ENCODE peak calls at places on chromosomes 1 and 21, in five cellular contexts. One of them, this sample, is unnamed.

GRCh38 chr1:97123717-97124446 is 402.3 kb downstream of the PTBP2 start:
- DNase-seq in A549: no peak
- DNase-seq in omental fat pad: no peak
- DNase-seq in colonic mucosa: no peak
- DNase-seq in lower leg skin: no peak
- DNase-seq in this sample: peak; percentile 71

GRCh38 chr1:28313710-28314510 is 14.9 kb upstream of the MED18 start:
- DNase-seq in A549: peak; percentile 47
- DNase-seq in omental fat pad: peak; percentile 37
- DNase-seq in colonic mucosa: peak; percentile 46
- DNase-seq in lower leg skin: peak; percentile 87
- DNase-seq in this sample: peak; percentile 83

GRCh38 chr21:28447453-28447852 is 545.2 kb downstream of the LTN1 start:
- DNase-seq in A549: no peak
- DNase-seq in omental fat pad: no peak
- DNase-seq in colonic mucosa: no peak
- DNase-seq in lower leg skin: no peak
- DNase-seq in this sample: no peak

GRCh38 chr1:10863916-10864315 is 67.5 kb upstream of the CASZ1 start:
- DNase-seq in A549: no peak
- DNase-seq in omental fat pad: no peak
- DNase-seq in colonic mucosa: no peak
- DNase-seq in lower leg skin: no peak
- DNase-seq in this sample: no peak

GRCh38 chr1:108125312-108126138 is 74.6 kb downstream of the SLC25A24 start:
- DNase-seq in A549: peak; percentile 31
- DNase-seq in omental fat pad: no peak
- DNase-seq in colonic mucosa: peak; percentile 63
- DNase-seq in lower leg skin: peak; percentile 88
- DNase-seq in this sample: peak; percentile 81

GRCh38 chr21:35825370-35825769 is 235.0 kb downstream of the SETD4 start:
- DNase-seq in A549: no peak
- DNase-seq in omental fat pad: no peak
- DNase-seq in colonic mucosa: no peak
- DNase-seq in lower leg skin: no peak
- DNase-seq in this sample: no peak

GRCh38 chr1:11062965-11063401 is 3.2 kb upstream of the SRM start:
- DNase-seq in A549: no peak
- DNase-seq in omental fat pad: no peak
- DNase-seq in colonic mucosa: no peak
- DNase-seq in lower leg skin: peak; percentile 56
- DNase-seq in this sample: no peak

GRCh38 chr1:195664628-195665027 is 943.6 kb downstream of the KCNT2 start:
- DNase-seq in A549: no peak
- DNase-seq in omental fat pad: no peak
- DNase-seq in colonic mucosa: no peak
- DNase-seq in lower leg skin: no peak
- DNase-seq in this sample: no peak

GRCh38 chr1:210978316-210978993 is 155.5 kb downstream of the KCNH1 start:
- DNase-seq in A549: no peak
- DNase-seq in omental fat pad: no peak
- DNase-seq in colonic mucosa: no peak
- DNase-seq in lower leg skin: no peak
- DNase-seq in this sample: no peak

GRCh38 chr1:47209091-47209490 is 19.3 kb upstream of the PDZK1IP1 start:
- DNase-seq in A549: no peak
- DNase-seq in omental fat pad: no peak
- DNase-seq in colonic mucosa: no peak
- DNase-seq in lower leg skin: no peak
- DNase-seq in this sample: no peak

GRCh38 chr1:155076371-155076770 is 2.3 kb upstream of the EFNA3 start:
- DNase-seq in A549: no peak
- DNase-seq in omental fat pad: no peak
- DNase-seq in colonic mucosa: no peak
- DNase-seq in lower leg skin: no peak
- DNase-seq in this sample: no peak

GRCh38 chr1:38222906-38223305 is 176.3 kb upstream of the POU3F1 start:
- DNase-seq in A549: no peak
- DNase-seq in omental fat pad: no peak
- DNase-seq in colonic mucosa: no peak
- DNase-seq in lower leg skin: no peak
- DNase-seq in this sample: no peak

GRCh38 chr1:63074321-63074720 is 248.0 kb upstream of the FOXD3 start:
- DNase-seq in A549: no peak
- DNase-seq in omental fat pad: no peak
- DNase-seq in colonic mucosa: no peak
- DNase-seq in lower leg skin: no peak
- DNase-seq in this sample: no peak

GRCh38 chr1:233172201-233172600 is 123.3 kb downstream of the PCNX2 start:
- DNase-seq in A549: no peak
- DNase-seq in omental fat pad: no peak
- DNase-seq in colonic mucosa: no peak
- DNase-seq in lower leg skin: no peak
- DNase-seq in this sample: peak; percentile 63

GRCh38 chr1:48681476-48682305 is 95.0 kb downstream of the BEND5 start:
- DNase-seq in A549: no peak
- DNase-seq in omental fat pad: no peak
- DNase-seq in colonic mucosa: no peak
- DNase-seq in lower leg skin: peak; percentile 64
- DNase-seq in this sample: no peak

GRCh38 chr21:17529648-17530047 is 16.8 kb downstream of the CXADR start:
- DNase-seq in A549: no peak
- DNase-seq in omental fat pad: no peak
- DNase-seq in colonic mucosa: no peak
- DNase-seq in lower leg skin: no peak
- DNase-seq in this sample: no peak

GRCh38 chr1:112637257-112638108 is 17.9 kb downstream of the CAPZA1 start:
- DNase-seq in A549: peak; percentile 13
- DNase-seq in omental fat pad: no peak
- DNase-seq in colonic mucosa: no peak
- DNase-seq in lower leg skin: no peak
- DNase-seq in this sample: peak; percentile 74

GRCh38 chr1:153687346-153687745 is 8.9 kb downstream of the NPR1 start:
- DNase-seq in A549: no peak
- DNase-seq in omental fat pad: no peak
- DNase-seq in colonic mucosa: no peak
- DNase-seq in lower leg skin: no peak
- DNase-seq in this sample: no peak

GRCh38 chr21:42049578-42050430 is 21.3 kb upstream of the UMODL1 start:
- DNase-seq in A549: no peak
- DNase-seq in omental fat pad: no peak
- DNase-seq in colonic mucosa: no peak
- DNase-seq in lower leg skin: no peak
- DNase-seq in this sample: no peak

GRCh38 chr1:94205639-94206038 is 31.7 kb downstream of the ARHGAP29 start:
- DNase-seq in A549: no peak
- DNase-seq in omental fat pad: no peak
- DNase-seq in colonic mucosa: no peak
- DNase-seq in lower leg skin: no peak
- DNase-seq in this sample: no peak

GRCh38 chr1:11701551-11701961 is 10.0 kb downstream of the DRAXIN start:
- DNase-seq in A549: no peak
- DNase-seq in omental fat pad: no peak
- DNase-seq in colonic mucosa: no peak
- DNase-seq in lower leg skin: no peak
- DNase-seq in this sample: no peak

GRCh38 chr1:45009956-45010854 is 919 bp downstream of the HECTD3 start:
- DNase-seq in A549: peak; percentile 19
- DNase-seq in omental fat pad: no peak
- DNase-seq in colonic mucosa: peak; percentile 81
- DNase-seq in lower leg skin: no peak
- DNase-seq in this sample: no peak

GRCh38 chr1:10787274-10787673 is 9.2 kb downstream of the CASZ1 start:
- DNase-seq in A549: no peak
- DNase-seq in omental fat pad: no peak
- DNase-seq in colonic mucosa: no peak
- DNase-seq in lower leg skin: no peak
- DNase-seq in this sample: no peak

GRCh38 chr1:54054438-54054749 is 986 bp downstream of the TCEANC2 start:
- DNase-seq in A549: no peak
- DNase-seq in omental fat pad: no peak
- DNase-seq in colonic mucosa: no peak
- DNase-seq in lower leg skin: no peak
- DNase-seq in this sample: no peak

GRCh38 chr21:32315511-32316362 is 17.1 kb downstream of the MRAP start:
- DNase-seq in A549: no peak
- DNase-seq in omental fat pad: no peak
- DNase-seq in colonic mucosa: no peak
- DNase-seq in lower leg skin: peak; percentile 77
- DNase-seq in this sample: no peak

DNA sequence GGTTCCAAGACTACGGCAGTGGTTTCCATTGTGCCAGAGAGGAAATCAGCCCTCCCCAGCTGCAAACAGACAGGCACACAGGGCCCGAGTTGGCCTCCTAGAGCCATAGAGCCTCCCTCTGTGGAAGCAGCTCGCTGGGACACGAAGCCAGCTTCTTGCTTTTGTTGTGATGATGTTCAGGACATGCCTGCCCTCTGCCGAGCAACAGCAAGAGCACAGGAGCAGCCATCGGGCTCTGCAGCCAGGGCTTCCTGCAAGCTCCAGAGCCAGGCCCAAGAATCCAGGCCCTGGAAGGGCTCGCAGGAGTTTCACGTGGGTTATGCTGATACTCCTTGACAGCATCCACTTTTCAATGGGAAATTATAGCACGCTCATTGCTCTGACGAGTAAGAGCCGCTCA is 18.5 kb downstream of the NPHP4 start:
- DNase-seq in A549: no peak
- DNase-seq in omental fat pad: no peak
- DNase-seq in colonic mucosa: no peak
- DNase-seq in lower leg skin: peak; percentile 40
- DNase-seq in this sample: no peak
- TF ChIP-seq CTCF in A549: no peak
- TF ChIP-seq CTCF in omental fat pad: no peak
- TF ChIP-seq CTCF in colonic mucosa: no peak
- TF ChIP-seq CTCF in lower leg skin: no peak
- TF ChIP-seq CTCF in this sample: no peak

DNA sequence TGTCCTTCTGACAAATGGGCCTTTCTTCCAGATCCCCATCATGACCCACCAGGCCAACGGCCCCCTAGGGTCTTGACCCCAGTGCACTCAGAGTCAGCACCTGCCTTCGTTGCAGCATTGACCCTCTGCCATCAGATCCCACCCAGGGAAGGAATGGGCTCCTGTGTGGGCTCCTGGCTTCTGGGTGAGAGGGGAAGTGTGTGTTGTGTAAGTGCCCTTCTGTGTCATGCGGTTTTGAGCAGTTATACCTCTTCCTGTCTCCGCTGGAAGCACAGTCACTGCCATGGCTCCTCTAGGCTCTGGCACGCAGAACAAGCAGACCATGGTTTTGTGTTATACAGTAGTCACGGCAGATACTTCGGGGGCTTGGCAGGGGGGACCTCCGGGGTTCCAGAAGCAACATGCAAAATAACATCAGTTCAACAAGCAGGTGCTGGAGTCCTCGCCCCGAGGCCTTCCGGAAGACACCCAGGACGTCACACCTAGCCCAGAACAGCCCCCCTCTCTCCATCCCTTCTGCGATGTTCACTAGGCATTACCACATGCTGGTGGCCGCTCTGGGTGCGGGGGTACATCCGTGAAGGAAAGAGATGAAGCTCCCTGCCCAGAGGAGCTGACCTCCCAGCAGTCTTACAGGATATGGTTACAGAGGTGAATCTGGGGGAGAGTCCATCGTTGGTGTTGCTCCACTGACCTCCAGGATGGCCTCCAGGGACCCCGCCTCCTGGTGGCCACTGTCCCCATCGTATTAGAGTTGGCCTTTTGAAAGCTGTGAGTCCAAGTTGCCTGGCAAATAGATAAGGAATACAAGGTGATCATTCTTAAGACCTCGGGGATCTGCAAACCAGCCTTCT is 17.4 kb upstream of the KCNAB2 start:
- DNase-seq in A549: no peak
- DNase-seq in omental fat pad: no peak
- DNase-seq in colonic mucosa: peak; percentile 34
- DNase-seq in lower leg skin: peak; percentile 90
- DNase-seq in this sample: no peak
- TF ChIP-seq CTCF in A549: no peak
- TF ChIP-seq CTCF in omental fat pad: no peak
- TF ChIP-seq CTCF in colonic mucosa: no peak
- TF ChIP-seq CTCF in lower leg skin: no peak
- TF ChIP-seq CTCF in this sample: no peak

GRCh38 chr1:91884459-91885290 is 1.3 kb downstream of the TGFBR3 start:
- DNase-seq in A549: no peak
- DNase-seq in omental fat pad: no peak
- DNase-seq in colonic mucosa: peak; percentile 33
- DNase-seq in lower leg skin: no peak
- DNase-seq in this sample: peak; percentile 35

GRCh38 chr1:91885716-91886506 is at the start of gene TGFBR3:
- DNase-seq in A549: peak; percentile 76
- DNase-seq in omental fat pad: peak; percentile 69
- DNase-seq in colonic mucosa: peak; percentile 88
- DNase-seq in lower leg skin: peak; percentile 98
- DNase-seq in this sample: peak; percentile 95

GRCh38 chr1:91885331-91885715 is 628 bp downstream of the TGFBR3 start:
- DNase-seq in A549: no peak
- DNase-seq in omental fat pad: no peak
- DNase-seq in colonic mucosa: peak; percentile 37
- DNase-seq in lower leg skin: peak; percentile 91
- DNase-seq in this sample: no peak

GRCh38 chr1:91881280-91881679 is 4.7 kb downstream of the TGFBR3 start:
- DNase-seq in A549: no peak
- DNase-seq in omental fat pad: no peak
- DNase-seq in colonic mucosa: no peak
- DNase-seq in lower leg skin: no peak
- DNase-seq in this sample: no peak

GRCh38 chr1:91883470-91883869 is 2.5 kb downstream of the TGFBR3 start:
- DNase-seq in A549: peak; percentile 50
- DNase-seq in omental fat pad: no peak
- DNase-seq in colonic mucosa: no peak
- DNase-seq in lower leg skin: no peak
- DNase-seq in this sample: peak; percentile 56
- TF ChIP-seq CTCF in A549: peak; percentile 53
- TF ChIP-seq CTCF in omental fat pad: no peak
- TF ChIP-seq CTCF in colonic mucosa: no peak
- TF ChIP-seq CTCF in lower leg skin: no peak
- TF ChIP-seq CTCF in this sample: peak; percentile 44

GRCh38 chr21:25186278-25186677 is 421.0 kb downstream of the MRPL39 start:
- DNase-seq in A549: no peak
- DNase-seq in omental fat pad: no peak
- DNase-seq in colonic mucosa: no peak
- DNase-seq in lower leg skin: no peak
- DNase-seq in this sample: no peak

GRCh38 chr21:25188639-25189038 is 418.6 kb downstream of the MRPL39 start:
- DNase-seq in A549: no peak
- DNase-seq in omental fat pad: no peak
- DNase-seq in colonic mucosa: no peak
- DNase-seq in lower leg skin: no peak
- DNase-seq in this sample: no peak

GRCh38 chr21:25189497-25189896 is 417.8 kb downstream of the MRPL39 start:
- DNase-seq in A549: no peak
- DNase-seq in omental fat pad: no peak
- DNase-seq in colonic mucosa: no peak
- DNase-seq in lower leg skin: no peak
- DNase-seq in this sample: no peak

DNA sequence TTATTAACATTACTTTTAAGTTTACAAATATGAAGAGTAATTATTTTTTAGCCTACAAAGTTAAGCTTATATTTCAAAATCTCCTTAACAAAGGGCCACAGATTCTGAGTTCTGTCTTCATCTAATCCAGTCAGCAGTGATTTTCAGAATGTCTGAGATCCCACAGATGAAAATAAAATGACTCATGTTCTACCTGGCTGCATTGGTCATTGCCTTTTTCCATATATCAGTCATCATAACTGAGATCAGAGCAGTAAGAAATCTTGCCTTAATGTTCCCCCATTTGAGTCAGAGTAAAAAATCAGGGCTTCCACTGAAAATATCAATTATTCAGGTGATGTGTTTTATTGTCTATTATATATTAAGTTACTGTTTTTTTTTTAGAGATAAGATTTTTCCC is 416.1 kb downstream of the MRPL39 start:
- DNase-seq in A549: no peak
- DNase-seq in omental fat pad: no peak
- DNase-seq in colonic mucosa: no peak
- DNase-seq in lower leg skin: no peak
- DNase-seq in this sample: no peak
- TF ChIP-seq CTCF in A549: no peak
- TF ChIP-seq CTCF in omental fat pad: no peak
- TF ChIP-seq CTCF in colonic mucosa: no peak
- TF ChIP-seq CTCF in lower leg skin: no peak
- TF ChIP-seq CTCF in this sample: no peak

This sample was measured in fibroblast of villous mesenchyme.